ENCODE peak calls at places on chromosomes 3 and 15, in ten cellular contexts. V, B, R, S, D, X, Z, E, U and J are unnamed samples.

GRCh38 chr3:85835857-85836470 is 877.2 kb downstream of the CADM2 start:
- DNase-seq in V (no peak), B (no peak), R (no peak), S (no peak), D (no peak), X (no peak), Z (no peak), E (no peak), U (no peak), J (no peak)

GRCh38 chr3:197309528-197310361 is 11.3 kb upstream of the DLG1 start:
- DNase-seq in V (no peak), B (no peak), R (no peak), S (peak), D (peak), X (peak), Z (no peak), E (no peak), U (no peak), J (no peak)

GRCh38 chr3:149010966-149011365 is 19.6 kb downstream of the GYG1 start:
- DNase-seq in V (no peak), B (no peak), R (no peak), S (no peak), D (no peak), X (no peak), Z (no peak), E (no peak), U (no peak), J (no peak)

GRCh38 chr3:94066829-94067470 is 4.1 kb downstream of the NSUN3 start:
- DNase-seq in V (no peak), B (no peak), R (no peak), S (no peak), D (no peak), X (no peak), Z (no peak), E (no peak), U (no peak), J (no peak)

GRCh38 chr3:76470285-76470684 is 569.6 kb upstream of the ROBO2 start:
- DNase-seq in V (no peak), B (no peak), R (no peak), S (no peak), D (no peak), X (no peak), Z (no peak), E (no peak), U (no peak), J (no peak)

GRCh38 chr3:157888040-157888439 is 218.2 kb downstream of the SHOX2 start:
- DNase-seq in V (no peak), B (no peak), R (no peak), S (no peak), D (no peak), X (no peak), Z (peak), E (no peak), U (no peak), J (no peak)

GRCh38 chr3:65946438-65946837 is 92.3 kb downstream of the MAGI1 start:
- DNase-seq in V (peak), B (no peak), R (no peak), S (no peak), D (no peak), X (no peak), Z (no peak), E (peak), U (no peak), J (no peak)

GRCh38 chr3:188860147-188860546 is 311.6 kb upstream of the TPRG1 start:
- DNase-seq in V (no peak), B (no peak), R (no peak), S (no peak), D (no peak), X (no peak), Z (no peak), E (no peak), U (no peak), J (no peak)

GRCh38 chr15:55912982-55913381 is 80.4 kb downstream of the NEDD4 start:
- DNase-seq in V (no peak), B (no peak), R (no peak), S (no peak), D (no peak), X (no peak), Z (no peak), E (no peak), U (no peak), J (no peak)

GRCh38 chr15:53976844-53977392 is 1.3 kb upstream of the UNC13C start:
- DNase-seq in V (peak), B (peak), R (peak), S (peak), D (no peak), X (peak), Z (peak), E (no peak), U (no peak), J (peak)